ENCODE peak calls at places on chromosomes 7 and 10, in six cellular contexts. A is activated effector memory CD4-positive, alpha-beta T cell treated with anti-CD3 and anti-CD28 coated beads, Interleukin-2, amount 50 U/mL, for 16 hours; S is activated CD4-positive, alpha-beta T cell treated with anti-CD3 and anti-CD28 coated beads, Interleukin-2, amount 50 U/mL, for 24 hours; T is AG04450; G is NCI-H2029; O is GF-D8. V is an unnamed sample.

GRCh38 chr7:93202594-93203273 is 23.5 kb downstream of the HEPACAM2 start:
- DNase-seq in A (no peak), S (no peak), G (no peak), O (no peak), T (no peak), V (no peak)

GRCh38 chr7:27185013-27185707 is at the start of gene HOXA11:
- DNase-seq in O (peak), G (no peak), S (no peak), A (peak), T (no peak), V (no peak)

GRCh38 chr10:124308811-124309210 is 109.9 kb downstream of the OAT start:
- DNase-seq in A (peak), S (no peak), T (no peak), O (no peak), G (no peak), V (no peak)

GRCh38 chr10:130775311-130775710 is 536.2 kb downstream of the TCERG1L start:
- DNase-seq in O (no peak), G (no peak), T (no peak), A (no peak), S (no peak), V (no peak)

GRCh38 chr7:68684246-68684850 is 913.9 kb upstream of the AUTS2 start:
- DNase-seq in G (peak), A (no peak), S (no peak), O (no peak), T (no peak), V (no peak)

GRCh38 chr10:86290933-86291615 is 75.5 kb downstream of the GRID1 start:
- DNase-seq in A (peak), S (no peak), O (no peak), T (no peak), G (no peak), V (no peak)

GRCh38 chr10:91579351-91579985 is 53.4 kb downstream of the PPP1R3C start:
- DNase-seq in S (no peak), T (no peak), A (no peak), G (no peak), O (no peak), V (no peak)

GRCh38 chr7:34453150-34453549 is 204.9 kb upstream of the NPSR1 start:
- DNase-seq in O (no peak), A (no peak), T (no peak), S (no peak), G (no peak), V (no peak)

GRCh38 chr10:46556515-46557318 is at the start of gene GPRIN2:
- DNase-seq in G (no peak), O (no peak), S (no peak), T (no peak), A (peak), V (peak)

GRCh38 chr7:55142919-55143600 is 124.2 kb downstream of the EGFR start:
- DNase-seq in A (no peak), T (no peak), G (no peak), S (no peak), O (no peak), V (no peak)

GRCh38 chr7:86991093-86991769 is 68.2 kb downstream of the ELAPOR2 start:
- DNase-seq in T (no peak), S (no peak), O (no peak), G (no peak), A (no peak), V (no peak)

GRCh38 chr10:80493482-80494021 is 39.4 kb downstream of the TSPAN14 start:
- DNase-seq in S (no peak), G (no peak), O (peak), A (peak), T (no peak), V (no peak)

GRCh38 chr7:3267928-3268690 is 32.9 kb upstream of the SDK1 start:
- DNase-seq in S (no peak), A (no peak), O (no peak), G (peak), T (peak), V (no peak)

GRCh38 chr10:69324583-69324982 is 46.3 kb downstream of the HK1 start:
- DNase-seq in T (no peak), G (no peak), S (no peak), A (no peak), O (no peak), V (no peak)

GRCh38 chr10:79159785-79160184 is 91.0 kb downstream of the ZMIZ1 start:
- DNase-seq in A (no peak), S (no peak), O (no peak), G (no peak), T (no peak), V (no peak)

GRCh38 chr7:130758429-130759056 is 24.5 kb upstream of the KLF14 start:
- DNase-seq in A (no peak), S (no peak), T (peak), O (peak), G (peak), V (peak)

GRCh38 chr10:132037676-132037975 is 28.1 kb upstream of the JAKMIP3 start:
- DNase-seq in T (no peak), G (no peak), A (no peak), S (no peak), O (no peak), V (no peak)

GRCh38 chr10:78354101-78354500 is 320.4 kb downstream of the RPS24 start:
- DNase-seq in O (no peak), G (no peak), A (no peak), S (no peak), T (no peak), V (no peak)

GRCh38 chr7:47422631-47423030 is 159.3 kb downstream of the TNS3 start:
- DNase-seq in G (no peak), T (no peak), A (no peak), S (no peak), O (no peak), V (no peak)

GRCh38 chr10:86299562-86299961 is 67.0 kb downstream of the GRID1 start:
- DNase-seq in T (no peak), S (no peak), G (no peak), O (no peak), A (no peak), V (no peak)

GRCh38 chr7:92293887-92294616 is 48.3 kb downstream of the ANKIB1 start:
- DNase-seq in A (no peak), S (no peak), G (no peak), O (no peak), T (no peak), V (no peak)

GRCh38 chr7:12410523-12410922 is 6.9 kb upstream of the VWDE start:
- DNase-seq in S (no peak), G (no peak), T (no peak), O (no peak), A (no peak), V (no peak)

GRCh38 chr7:80225361-80225760 is 90.7 kb downstream of the GNAI1 start:
- DNase-seq in G (no peak), A (no peak), T (no peak), O (no peak), S (no peak), V (no peak)

GRCh38 chr10:116891208-116891607 is 41.9 kb downstream of the ENO4 start:
- DNase-seq in O (no peak), T (peak), G (no peak), S (no peak), A (no peak), V (no peak)

GRCh38 chr10:99698504-99699080 is 33.3 kb downstream of the COX15 start:
- DNase-seq in S (no peak), T (no peak), G (no peak), O (no peak), A (no peak), V (no peak)

GRCh38 chr10:50740351-50740688 is 584 bp downstream of the ASAH2B start:
- DNase-seq in S (peak), O (no peak), T (no peak), A (peak), G (no peak), V (peak)

GRCh38 chr7:90835861-90836260 is 239.7 kb downstream of the CDK14 start:
- DNase-seq in T (no peak), S (no peak), O (no peak), G (no peak), A (no peak), V (no peak)

GRCh38 chr7:40551685-40552576 is 417.1 kb downstream of the SUGCT start:
- DNase-seq in G (no peak), S (no peak), T (no peak), A (no peak), O (peak), V (no peak)

GRCh38 chr7:51016546-51016945 is 233.8 kb upstream of the GRB10 start:
- DNase-seq in O (no peak), G (no peak), T (no peak), S (no peak), A (no peak), V (no peak)

GRCh38 chr7:18715988-18716387 is 220.4 kb downstream of the HDAC9 start:
- DNase-seq in T (no peak), G (no peak), S (no peak), O (no peak), A (no peak), V (no peak)

GRCh38 chr7:14351167-14351566 is 361.7 kb upstream of the ETV1 start:
- DNase-seq in A (no peak), G (no peak), T (no peak), O (no peak), S (no peak), V (no peak)

GRCh38 chr10:34163075-34163905 is 651.8 kb downstream of the PARD3 start:
- DNase-seq in A (no peak), O (no peak), T (no peak), S (no peak), G (no peak), V (no peak)

GRCh38 chr7:23888958-23889357 is 178.9 kb downstream of the STK31 start:
- DNase-seq in O (no peak), G (no peak), T (no peak), S (no peak), A (no peak), V (no peak)

GRCh38 chr10:117431160-117431559 is 55.9 kb upstream of the PDZD8 start:
- DNase-seq in G (no peak), O (peak), A (no peak), S (no peak), T (no peak), V (no peak)

GRCh38 chr10:44020322-44021111 is 364.4 kb downstream of the CXCL12 start:
- DNase-seq in O (no peak), A (no peak), T (no peak), S (no peak), G (no peak), V (no peak)

V was measured in B cell.